ENCODE peak calls at places on chromosome 1, in nine cellular contexts. O is right lobe of liver; F is NK-92 treated with Interleukin-12 subunit alpha and Interleukin-12 subunit beta, amount 100 ng/mL, for 24 hours; K is heart right ventricle; Y is NT2/D1; D is SHP77; Z is NCI-H1105; J is Calu3; S is thoracic aorta. U is an unnamed sample.

GRCh38 chr1:201499795-201500669 is 6.9 kb downstream of the CSRP1 start:
- DNase-seq in O (no peak), F (no peak), K (peak), Y (no peak), D (no peak), Z (no peak), J (no peak), S (no peak), U (no peak)

GRCh38 chr1:35629051-35629450 is 12.3 kb downstream of the PSMB2 start:
- DNase-seq in O (no peak), F (no peak), K (no peak), Y (no peak), D (no peak), Z (no peak), J (no peak), S (no peak), U (no peak)

GRCh38 chr1:62401034-62401433 is 35.8 kb upstream of the USP1 start:
- DNase-seq in O (no peak), F (no peak), K (no peak), Y (peak), D (no peak), Z (no peak), J (no peak), S (no peak), U (no peak)

GRCh38 chr1:115246526-115246925 is 91.5 kb downstream of the NGF start:
- DNase-seq in O (no peak), F (no peak), K (no peak), Y (no peak), D (no peak), Z (no peak), J (no peak), S (no peak), U (no peak)

GRCh38 chr1:223019236-223019635 is 123.8 kb downstream of the TLR5 start:
- DNase-seq in O (no peak), F (no peak), K (no peak), Y (no peak), D (no peak), Z (no peak), J (no peak), S (no peak), U (no peak)

GRCh38 chr1:923131-923990 is at the start of gene SAMD11:
- DNase-seq in O (peak), F (no peak), K (peak), Y (peak), D (peak), Z (peak), J (peak), S (peak), U (peak)

GRCh38 chr1:206578959-206579358 is 33.3 kb downstream of the EIF2D start:
- DNase-seq in O (no peak), F (no peak), K (no peak), Y (no peak), D (no peak), Z (no peak), J (no peak), S (no peak), U (no peak)

GRCh38 chr1:119715542-119715941 is 3.8 kb downstream of the PHGDH start:
- DNase-seq in O (no peak), F (no peak), K (no peak), Y (no peak), D (no peak), Z (no peak), J (no peak), S (no peak), U (no peak)

U was measured in naive B cell.